ENCODE peak calls at places on chromosomes 1 and 21, in eight cellular contexts. M is aorta; J is IMR-90; U is CD4-positive, alpha-beta T cell; X is heart right ventricle; B is lung; F is AG09309; L is SJCRH30. E is an unnamed sample.
A peak's percentile ranks its signal among the peaks of the same experiment; 100 is the strongest.

GRCh38 chr1:105641407-105641806 is 1415.1 kb upstream of the PRMT6 start:
- DNase-seq in M (no peak), J (no peak), U (no peak), X (no peak), B (no peak), F (no peak), L (no peak), E (no peak)

GRCh38 chr1:224506141-224506814 is 71.7 kb upstream of the WDR26 start:
- DNase-seq in M (no peak), J (peak; percentile 36), U (no peak), X (no peak), B (no peak), F (no peak), L (no peak), E (no peak)

GRCh38 chr1:165403835-165404482 is 41.0 kb downstream of the RXRG start:
- DNase-seq in M (no peak), J (no peak), U (peak; percentile 14), X (no peak), B (peak; percentile 41), F (no peak), L (peak; percentile 15), E (peak; percentile 12)

GRCh38 chr1:160645386-160646063 is 1.3 kb downstream of the SLAMF1 start:
- DNase-seq in M (no peak), J (no peak), U (no peak), X (no peak), B (no peak), F (no peak), L (no peak), E (no peak)

GRCh38 chr1:159339517-159339916 is 37.4 kb downstream of the FCER1A start:
- DNase-seq in M (no peak), J (no peak), U (no peak), X (no peak), B (no peak), F (no peak), L (no peak), E (no peak)

GRCh38 chr1:238954865-238955264 is 431.5 kb upstream of the CHRM3 start:
- DNase-seq in M (no peak), J (no peak), U (no peak), X (no peak), B (no peak), F (no peak), L (no peak), E (no peak)

GRCh38 chr1:37107153-37107552 is 72.8 kb upstream of the GRIK3 start:
- DNase-seq in M (no peak), J (no peak), U (no peak), X (no peak), B (no peak), F (no peak), L (no peak), E (no peak)

GRCh38 chr1:202216691-202217090 is 23.1 kb downstream of the LGR6 start:
- DNase-seq in M (no peak), J (no peak), U (no peak), X (no peak), B (peak; percentile 76), F (no peak), L (no peak), E (no peak)

GRCh38 chr1:150142083-150142482 is 7.6 kb upstream of the PLEKHO1 start:
- DNase-seq in M (no peak), J (no peak), U (no peak), X (no peak), B (no peak), F (no peak), L (no peak), E (no peak)

GRCh38 chr1:164240081-164240480 is 318.9 kb upstream of the PBX1 start:
- DNase-seq in M (no peak), J (no peak), U (no peak), X (no peak), B (no peak), F (no peak), L (peak; percentile 4), E (no peak)

GRCh38 chr1:67626495-67627235 is 58.3 kb upstream of the GADD45A start:
- DNase-seq in M (no peak), J (peak; percentile 91), U (no peak), X (no peak), B (no peak), F (no peak), L (no peak), E (no peak)

GRCh38 chr1:11533790-11534787 is 55.1 kb downstream of the DISP3 start:
- DNase-seq in M (no peak), J (no peak), U (no peak), X (no peak), B (no peak), F (no peak), L (no peak), E (no peak)

GRCh38 chr1:95041491-95042165 is 31.1 kb downstream of the ALG14 start:
- DNase-seq in M (peak; percentile 56), J (peak; percentile 92), U (no peak), X (no peak), B (peak; percentile 55), F (peak; percentile 76), L (peak; percentile 76), E (no peak)

GRCh38 chr1:78408192-78408591 is 82.6 kb upstream of the PTGFR start:
- DNase-seq in M (no peak), J (no peak), U (no peak), X (no peak), B (no peak), F (peak; percentile 90), L (no peak), E (no peak)

GRCh38 chr1:51320967-51321923 is 9.1 kb downstream of the TTC39A start:
- DNase-seq in M (no peak), J (no peak), U (no peak), X (no peak), B (no peak), F (no peak), L (no peak), E (no peak)

GRCh38 chr1:233085566-233085965 is 135.2 kb downstream of the NTPCR start:
- DNase-seq in M (no peak), J (peak; percentile 49), U (no peak), X (no peak), B (no peak), F (no peak), L (no peak), E (no peak)

GRCh38 chr1:70075751-70076150 is 129.6 kb downstream of the LRRC40 start:
- DNase-seq in M (no peak), J (no peak), U (no peak), X (no peak), B (no peak), F (no peak), L (no peak), E (no peak)

GRCh38 chr1:41516168-41516961 is 31.9 kb upstream of the EDN2 start:
- DNase-seq in M (peak; percentile 91), J (peak; percentile 83), U (peak; percentile 37), X (peak; percentile 94), B (peak; percentile 86), F (peak; percentile 42), L (peak; percentile 86), E (peak; percentile 24)

GRCh38 chr1:224579526-224579925 is 36.6 kb upstream of the CNIH3 start:
- DNase-seq in M (no peak), J (peak; percentile 76), U (no peak), X (no peak), B (no peak), F (no peak), L (peak; percentile 8), E (no peak)

GRCh38 chr21:36454079-36454478 is 25.8 kb downstream of the CLDN14 start:
- DNase-seq in M (no peak), J (no peak), U (no peak), X (no peak), B (no peak), F (no peak), L (no peak), E (no peak)

GRCh38 chr21:26710155-26710554 is 135.1 kb downstream of the ADAMTS1 start:
- DNase-seq in M (no peak), J (no peak), U (no peak), X (no peak), B (no peak), F (no peak), L (no peak), E (no peak)